ENCODE peak calls at places on chromosomes 11 and 22, in four cellular contexts. One of them, this sample, is unnamed.

GRCh38 chr11:63673579-63673978 is 2.4 kb upstream of the ATL3 start:
- DNase-seq in CD4-positive, CD25-positive, alpha-beta regulatory T cell: no peak
- DNase-seq in CD8-positive, alpha-beta memory T cell: no peak
- DNase-seq in Karpas-422: no peak
- DNase-seq in this sample: no peak

GRCh38 chr22:49189871-49190270 is 637.8 kb downstream of the BRD1 start:
- DNase-seq in CD4-positive, CD25-positive, alpha-beta regulatory T cell: no peak
- DNase-seq in CD8-positive, alpha-beta memory T cell: no peak
- DNase-seq in Karpas-422: no peak
- DNase-seq in this sample: no peak

GRCh38 chr11:62536301-62536957 is 10.2 kb downstream of the AHNAK start:
- DNase-seq in CD4-positive, CD25-positive, alpha-beta regulatory T cell: no peak
- DNase-seq in CD8-positive, alpha-beta memory T cell: no peak
- DNase-seq in Karpas-422: peak
- DNase-seq in this sample: no peak

GRCh38 chr22:38467438-38467903 is 425 bp upstream of the KDELR3 start:
- DNase-seq in CD4-positive, CD25-positive, alpha-beta regulatory T cell: no peak
- DNase-seq in CD8-positive, alpha-beta memory T cell: no peak
- DNase-seq in Karpas-422: no peak
- DNase-seq in this sample: no peak

GRCh38 chr11:115437902-115438575 is 66.2 kb downstream of the CADM1 start:
- DNase-seq in CD4-positive, CD25-positive, alpha-beta regulatory T cell: no peak
- DNase-seq in CD8-positive, alpha-beta memory T cell: no peak
- DNase-seq in Karpas-422: no peak
- DNase-seq in this sample: no peak

GRCh38 chr11:3037041-3037944 is 19.9 kb downstream of the CARS1 start:
- DNase-seq in CD4-positive, CD25-positive, alpha-beta regulatory T cell: peak
- DNase-seq in CD8-positive, alpha-beta memory T cell: peak
- DNase-seq in Karpas-422: peak
- DNase-seq in this sample: no peak

GRCh38 chr11:77413850-77414249 is 60.0 kb downstream of the PAK1 start:
- DNase-seq in CD4-positive, CD25-positive, alpha-beta regulatory T cell: no peak
- DNase-seq in CD8-positive, alpha-beta memory T cell: no peak
- DNase-seq in Karpas-422: no peak
- DNase-seq in this sample: no peak

GRCh38 chr11:110435780-110436717 is 6.3 kb downstream of the FDX1 start:
- DNase-seq in CD4-positive, CD25-positive, alpha-beta regulatory T cell: no peak
- DNase-seq in CD8-positive, alpha-beta memory T cell: no peak
- DNase-seq in Karpas-422: no peak
- DNase-seq in this sample: no peak

GRCh38 chr11:124897681-124898680 is at the start of gene ROBO4:
- DNase-seq in CD4-positive, CD25-positive, alpha-beta regulatory T cell: no peak
- DNase-seq in CD8-positive, alpha-beta memory T cell: no peak
- DNase-seq in Karpas-422: no peak
- DNase-seq in this sample: no peak

GRCh38 chr11:27076121-27076589 is 35.5 kb downstream of the BBOX1 start:
- DNase-seq in CD4-positive, CD25-positive, alpha-beta regulatory T cell: no peak
- DNase-seq in CD8-positive, alpha-beta memory T cell: no peak
- DNase-seq in Karpas-422: no peak
- DNase-seq in this sample: no peak

GRCh38 chr22:39110631-39111561 is 13.9 kb downstream of the APOBEC3H start:
- DNase-seq in CD4-positive, CD25-positive, alpha-beta regulatory T cell: no peak
- DNase-seq in CD8-positive, alpha-beta memory T cell: no peak
- DNase-seq in Karpas-422: peak
- DNase-seq in this sample: no peak

GRCh38 chr11:35364101-35364780 is 55.1 kb downstream of the SLC1A2 start:
- DNase-seq in CD4-positive, CD25-positive, alpha-beta regulatory T cell: no peak
- DNase-seq in CD8-positive, alpha-beta memory T cell: no peak
- DNase-seq in Karpas-422: no peak
- DNase-seq in this sample: no peak

GRCh38 chr11:25211635-25212251 is 714.9 kb downstream of the LUZP2 start:
- DNase-seq in CD4-positive, CD25-positive, alpha-beta regulatory T cell: no peak
- DNase-seq in CD8-positive, alpha-beta memory T cell: no peak
- DNase-seq in Karpas-422: no peak
- DNase-seq in this sample: no peak

GRCh38 chr11:74749965-74750296 is 1.3 kb downstream of the RNF169 start:
- DNase-seq in CD4-positive, CD25-positive, alpha-beta regulatory T cell: no peak
- DNase-seq in CD8-positive, alpha-beta memory T cell: no peak
- DNase-seq in Karpas-422: peak
- DNase-seq in this sample: no peak
- H3K27ac ChIP-seq in CD4-positive, CD25-positive, alpha-beta regulatory T cell: peak
- H3K27ac ChIP-seq in CD8-positive, alpha-beta memory T cell: peak
- H3K27ac ChIP-seq in Karpas-422: peak
- H3K27ac ChIP-seq in this sample: peak

GRCh38 chr11:112614605-112615004 is 346.6 kb upstream of the NCAM1 start:
- DNase-seq in CD4-positive, CD25-positive, alpha-beta regulatory T cell: no peak
- DNase-seq in CD8-positive, alpha-beta memory T cell: no peak
- DNase-seq in Karpas-422: no peak
- DNase-seq in this sample: no peak
- H3K27ac ChIP-seq in CD4-positive, CD25-positive, alpha-beta regulatory T cell: no peak
- H3K27ac ChIP-seq in CD8-positive, alpha-beta memory T cell: no peak
- H3K27ac ChIP-seq in Karpas-422: no peak
- H3K27ac ChIP-seq in this sample: no peak

GRCh38 chr22:46053563-46054090 is 76.7 kb upstream of the WNT7B start:
- DNase-seq in CD4-positive, CD25-positive, alpha-beta regulatory T cell: peak
- DNase-seq in CD8-positive, alpha-beta memory T cell: peak
- DNase-seq in Karpas-422: peak
- DNase-seq in this sample: no peak

GRCh38 chr22:46054878-46055158 is 77.9 kb upstream of the WNT7B start:
- DNase-seq in CD4-positive, CD25-positive, alpha-beta regulatory T cell: no peak
- DNase-seq in CD8-positive, alpha-beta memory T cell: no peak
- DNase-seq in Karpas-422: peak
- DNase-seq in this sample: no peak

GRCh38 chr22:46055176-46055850 is 78.4 kb upstream of the WNT7B start:
- DNase-seq in CD4-positive, CD25-positive, alpha-beta regulatory T cell: no peak
- DNase-seq in CD8-positive, alpha-beta memory T cell: no peak
- DNase-seq in Karpas-422: no peak
- DNase-seq in this sample: no peak

GRCh38 chr22:46052801-46053562 is 76.0 kb upstream of the WNT7B start:
- DNase-seq in CD4-positive, CD25-positive, alpha-beta regulatory T cell: no peak
- DNase-seq in CD8-positive, alpha-beta memory T cell: no peak
- DNase-seq in Karpas-422: peak
- DNase-seq in this sample: no peak

DNA sequence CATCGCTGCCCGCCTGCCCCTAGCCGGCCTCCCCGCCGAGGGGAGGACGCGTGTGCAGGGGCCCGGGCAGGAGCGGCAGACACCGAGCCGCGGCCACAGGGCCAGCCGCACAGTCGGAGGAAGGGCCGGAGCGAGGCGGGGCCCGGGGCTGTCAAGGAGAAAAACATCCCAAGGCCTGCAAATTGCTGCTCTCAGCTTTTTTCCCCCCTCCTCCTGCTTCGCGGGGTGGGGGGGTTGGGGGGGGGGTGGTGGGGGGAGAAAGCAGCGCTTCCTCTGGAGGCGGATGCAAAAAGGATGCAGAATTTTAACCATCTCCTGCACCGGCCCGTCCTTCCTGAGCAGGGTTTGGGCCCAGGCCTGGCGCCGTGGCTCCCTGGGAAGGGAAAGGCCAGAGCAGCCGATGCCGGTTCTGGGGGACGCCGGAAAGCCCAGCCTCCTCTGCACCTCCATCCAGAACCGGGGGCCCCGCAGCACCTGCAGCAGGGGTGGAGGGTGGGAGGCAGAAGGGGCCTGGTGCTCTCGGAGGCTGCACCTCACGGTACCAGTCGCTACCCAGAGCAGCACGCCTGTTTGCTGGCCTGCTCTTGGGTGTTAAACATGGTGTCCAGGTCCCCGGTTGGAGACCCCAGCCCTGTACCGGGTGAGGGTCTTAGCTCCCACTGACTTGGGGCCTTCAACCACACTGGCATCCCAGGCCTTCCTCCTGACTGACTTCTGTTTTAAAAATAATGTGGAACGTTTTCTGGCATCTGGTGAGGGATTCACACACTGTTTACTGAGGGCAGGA is 77.3 kb upstream of the WNT7B start:
- DNase-seq in CD4-positive, CD25-positive, alpha-beta regulatory T cell: peak
- DNase-seq in CD8-positive, alpha-beta memory T cell: no peak
- DNase-seq in Karpas-422: peak
- DNase-seq in this sample: no peak
- H3K27ac ChIP-seq in CD4-positive, CD25-positive, alpha-beta regulatory T cell: peak
- H3K27ac ChIP-seq in CD8-positive, alpha-beta memory T cell: peak
- H3K27ac ChIP-seq in Karpas-422: peak
- H3K27ac ChIP-seq in this sample: peak

GRCh38 chr11:73538381-73538872 is 59.5 kb downstream of the FAM168A start:
- DNase-seq in CD4-positive, CD25-positive, alpha-beta regulatory T cell: no peak
- DNase-seq in CD8-positive, alpha-beta memory T cell: no peak
- DNase-seq in Karpas-422: no peak
- DNase-seq in this sample: no peak
- H3K27ac ChIP-seq in CD4-positive, CD25-positive, alpha-beta regulatory T cell: no peak
- H3K27ac ChIP-seq in CD8-positive, alpha-beta memory T cell: no peak
- H3K27ac ChIP-seq in Karpas-422: no peak
- H3K27ac ChIP-seq in this sample: peak

GRCh38 chr11:107804219-107804618 is 54.4 kb downstream of the SLC35F2 start:
- DNase-seq in CD4-positive, CD25-positive, alpha-beta regulatory T cell: no peak
- DNase-seq in CD8-positive, alpha-beta memory T cell: no peak
- DNase-seq in Karpas-422: no peak
- DNase-seq in this sample: no peak
- H3K27ac ChIP-seq in CD4-positive, CD25-positive, alpha-beta regulatory T cell: no peak
- H3K27ac ChIP-seq in CD8-positive, alpha-beta memory T cell: no peak
- H3K27ac ChIP-seq in Karpas-422: no peak
- H3K27ac ChIP-seq in this sample: no peak

DNA sequence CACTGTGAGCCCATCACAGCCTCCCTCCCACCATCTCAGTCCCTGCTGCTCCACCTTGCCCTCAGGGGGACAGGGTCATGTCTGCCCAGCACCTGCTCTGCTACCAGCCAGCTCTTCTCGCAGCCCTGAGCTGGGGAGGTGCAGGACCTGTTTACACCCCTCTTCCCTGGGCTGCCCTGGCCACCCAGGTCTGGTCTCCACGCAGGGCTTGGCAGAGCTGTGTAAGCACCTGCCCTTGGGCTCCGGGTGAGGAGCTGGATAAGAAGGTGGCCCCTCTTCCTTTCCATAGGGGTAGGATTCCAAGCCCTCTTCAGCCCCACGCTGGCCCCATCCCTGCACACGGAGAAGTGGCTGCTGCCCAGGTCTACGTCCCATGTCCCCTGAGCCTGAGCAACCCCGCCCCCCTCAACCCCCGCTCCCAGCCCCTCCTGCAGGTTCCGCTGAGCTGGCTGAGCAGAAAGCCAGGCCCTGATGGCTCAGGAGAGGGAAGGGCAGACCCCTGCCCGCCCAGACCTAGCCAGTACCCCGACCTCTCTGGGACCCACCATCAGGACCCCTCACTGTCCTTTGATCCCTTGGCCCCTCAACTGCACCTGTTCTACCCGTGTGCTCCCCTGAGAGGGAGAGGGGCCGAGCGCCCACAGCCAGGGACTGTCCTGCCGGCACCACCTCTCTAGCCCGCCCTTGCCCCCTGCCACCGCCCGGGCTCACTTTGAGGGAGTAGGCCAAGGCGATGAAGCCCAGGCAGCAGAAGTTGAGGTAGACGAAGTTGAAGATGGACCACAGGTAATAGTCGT is 3.2 kb downstream of the IFITM10 start:
- DNase-seq in CD4-positive, CD25-positive, alpha-beta regulatory T cell: no peak
- DNase-seq in CD8-positive, alpha-beta memory T cell: no peak
- DNase-seq in Karpas-422: no peak
- DNase-seq in this sample: no peak
- H3K27ac ChIP-seq in CD4-positive, CD25-positive, alpha-beta regulatory T cell: no peak
- H3K27ac ChIP-seq in CD8-positive, alpha-beta memory T cell: no peak
- H3K27ac ChIP-seq in Karpas-422: no peak
- H3K27ac ChIP-seq in this sample: peak

DNA sequence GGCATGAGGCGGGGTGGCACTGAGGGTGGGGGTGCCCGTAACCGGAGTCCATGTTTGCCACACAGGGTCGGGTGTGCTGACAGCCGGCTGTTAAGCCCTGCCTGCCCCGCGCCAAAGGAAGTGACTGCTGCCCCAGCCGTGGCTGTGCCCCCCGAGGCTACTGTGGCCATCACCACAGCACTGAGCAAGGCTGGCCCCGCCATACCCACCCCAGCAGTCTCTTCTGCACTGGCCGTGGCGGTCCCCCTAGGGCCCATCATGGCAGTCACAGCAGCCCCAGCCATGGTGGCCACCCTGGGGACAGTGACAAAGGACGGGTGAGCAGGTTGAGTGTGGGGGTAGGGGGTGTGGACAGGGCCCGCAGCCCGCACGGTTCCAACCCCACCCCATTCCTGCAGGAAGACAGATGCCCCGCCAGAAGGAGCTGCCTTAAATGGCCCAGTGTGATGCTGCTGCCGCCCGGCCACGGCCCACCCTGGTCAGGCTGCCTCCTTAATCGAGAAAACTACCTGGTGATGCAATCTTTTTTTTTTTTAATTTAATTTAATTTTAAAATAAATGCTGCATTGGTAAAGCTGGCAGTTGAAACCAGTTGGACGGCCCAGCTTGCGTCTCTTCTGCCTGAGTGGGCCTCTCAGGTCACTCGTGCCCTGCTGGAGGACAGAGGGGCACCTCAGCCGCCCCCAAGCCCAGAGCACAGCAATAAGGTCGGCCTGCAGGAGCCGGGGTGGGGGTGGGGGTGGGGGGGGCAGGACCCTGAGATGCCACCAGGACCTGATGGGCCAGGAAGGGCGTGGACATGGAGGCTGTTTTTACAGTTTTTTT is 30.8 kb downstream of the SBF1 start:
- DNase-seq in CD4-positive, CD25-positive, alpha-beta regulatory T cell: no peak
- DNase-seq in CD8-positive, alpha-beta memory T cell: no peak
- DNase-seq in Karpas-422: no peak
- DNase-seq in this sample: no peak
- H3K27ac ChIP-seq in CD4-positive, CD25-positive, alpha-beta regulatory T cell: peak
- H3K27ac ChIP-seq in CD8-positive, alpha-beta memory T cell: no peak
- H3K27ac ChIP-seq in Karpas-422: no peak
- H3K27ac ChIP-seq in this sample: no peak

GRCh38 chr11:109347304-109347703 is 74.7 kb upstream of the C11orf87 start:
- DNase-seq in CD4-positive, CD25-positive, alpha-beta regulatory T cell: no peak
- DNase-seq in CD8-positive, alpha-beta memory T cell: no peak
- DNase-seq in Karpas-422: no peak
- DNase-seq in this sample: no peak

GRCh38 chr11:109350091-109350490 is 71.9 kb upstream of the C11orf87 start:
- DNase-seq in CD4-positive, CD25-positive, alpha-beta regulatory T cell: no peak
- DNase-seq in CD8-positive, alpha-beta memory T cell: no peak
- DNase-seq in Karpas-422: no peak
- DNase-seq in this sample: no peak
- H3K27ac ChIP-seq in CD4-positive, CD25-positive, alpha-beta regulatory T cell: no peak
- H3K27ac ChIP-seq in CD8-positive, alpha-beta memory T cell: no peak
- H3K27ac ChIP-seq in Karpas-422: no peak
- H3K27ac ChIP-seq in this sample: no peak

GRCh38 chr11:60059052-60059451 is 2.6 kb downstream of the MS4A3 start:
- DNase-seq in CD4-positive, CD25-positive, alpha-beta regulatory T cell: no peak
- DNase-seq in CD8-positive, alpha-beta memory T cell: no peak
- DNase-seq in Karpas-422: no peak
- DNase-seq in this sample: no peak

GRCh38 chr11:60069471-60069870 is 13.0 kb downstream of the MS4A3 start:
- DNase-seq in CD4-positive, CD25-positive, alpha-beta regulatory T cell: no peak
- DNase-seq in CD8-positive, alpha-beta memory T cell: no peak
- DNase-seq in Karpas-422: no peak
- DNase-seq in this sample: no peak

GRCh38 chr11:60065801-60066200 is 9.3 kb downstream of the MS4A3 start:
- DNase-seq in CD4-positive, CD25-positive, alpha-beta regulatory T cell: no peak
- DNase-seq in CD8-positive, alpha-beta memory T cell: no peak
- DNase-seq in Karpas-422: no peak
- DNase-seq in this sample: no peak

DNA sequence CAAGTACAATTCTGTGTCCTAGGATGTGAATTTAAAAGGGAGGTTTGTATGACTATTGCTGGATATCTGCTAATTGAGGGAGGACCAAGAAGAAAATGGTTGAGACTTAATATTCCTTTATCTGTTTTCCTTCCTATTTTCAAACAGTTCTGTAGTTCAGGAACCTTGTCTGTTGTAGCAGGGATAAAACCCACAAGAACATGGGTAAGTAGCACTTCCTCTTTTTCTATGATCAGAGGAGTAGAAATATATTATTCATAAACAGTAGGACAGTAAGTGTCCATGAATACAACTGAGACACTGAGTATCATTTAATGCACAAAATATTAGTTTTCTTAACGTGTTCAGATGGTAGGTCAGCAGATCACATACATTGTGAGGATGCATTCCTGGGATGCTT is 7.7 kb downstream of the MS4A3 start:
- DNase-seq in CD4-positive, CD25-positive, alpha-beta regulatory T cell: no peak
- DNase-seq in CD8-positive, alpha-beta memory T cell: no peak
- DNase-seq in Karpas-422: no peak
- DNase-seq in this sample: no peak
- H3K27ac ChIP-seq in CD4-positive, CD25-positive, alpha-beta regulatory T cell: no peak
- H3K27ac ChIP-seq in CD8-positive, alpha-beta memory T cell: no peak
- H3K27ac ChIP-seq in Karpas-422: no peak
- H3K27ac ChIP-seq in this sample: no peak